ENCODE peak calls at places on chromosomes 16 and 17, in ten cellular contexts. E, B, D, Z, Q, Y, R, O, T and L are unnamed samples.

GRCh38 chr17:41325126-41325525 is 9.6 kb upstream of the KRTAP17-1 start:
- DNase-seq in T (no peak), D (no peak), O (no peak), Z (no peak), E (no peak), Y (no peak), Q (no peak), R (no peak), B (no peak), L (no peak)

GRCh38 chr16:50711862-50712567 is 18.6 kb downstream of the NOD2 start:
- DNase-seq in E (no peak), Y (no peak), D (peak), B (no peak), Z (no peak), T (peak), O (no peak), Q (no peak), R (no peak), L (no peak)

GRCh38 chr16:58057126-58057525 is 31.6 kb downstream of the MMP15 start:
- DNase-seq in E (no peak), Q (no peak), T (no peak), O (no peak), D (no peak), Z (no peak), R (no peak), Y (no peak), B (no peak), L (no peak)

GRCh38 chr16:20510323-20510722 is 59.0 kb downstream of the ACSM2A start:
- DNase-seq in D (no peak), E (no peak), Z (no peak), Y (no peak), B (no peak), Q (no peak), T (no peak), R (no peak), O (no peak), L (no peak)

GRCh38 chr17:17971431-17972125 is 622 bp downstream of the TOM1L2 start:
- DNase-seq in D (no peak), B (no peak), R (peak), Y (no peak), Z (peak), T (peak), E (no peak), Q (peak), O (no peak), L (peak)

GRCh38 chr17:14882131-14882530 is 383.0 kb downstream of the PMP22 start:
- DNase-seq in D (no peak), T (no peak), E (no peak), B (no peak), Y (no peak), Z (no peak), R (no peak), O (no peak), Q (no peak), L (no peak)

GRCh38 chr16:48535831-48536599 is 74.0 kb downstream of the N4BP1 start:
- DNase-seq in B (peak), Z (no peak), D (no peak), Q (peak), Y (no peak), T (peak), E (peak), O (no peak), R (peak), L (peak)

GRCh38 chr16:61858996-61859395 is 177.2 kb downstream of the CDH8 start:
- DNase-seq in Y (no peak), D (no peak), O (no peak), E (no peak), T (no peak), B (no peak), R (no peak), Q (no peak), Z (no peak), L (peak)

GRCh38 chr16:70253291-70254094 is 1.8 kb upstream of the EXOSC6 start:
- DNase-seq in E (peak), Q (no peak), D (peak), T (no peak), Z (peak), Y (peak), O (no peak), R (peak), B (peak), L (peak)

GRCh38 chr17:78204387-78205123 is 9.5 kb upstream of the BIRC5 start:
- DNase-seq in Q (no peak), B (no peak), E (no peak), D (no peak), Y (no peak), O (no peak), T (no peak), R (no peak), Z (no peak), L (no peak)

GRCh38 chr16:65372171-65372570 is 250.3 kb upstream of the CDH11 start:
- DNase-seq in Q (no peak), E (no peak), O (no peak), Y (no peak), Z (no peak), D (no peak), B (no peak), R (peak), T (no peak), L (no peak)

GRCh38 chr17:17535957-17536356 is 39.8 kb upstream of the RASD1 start:
- DNase-seq in Z (peak), O (no peak), T (peak), B (no peak), E (no peak), D (peak), R (no peak), Q (peak), Y (no peak), L (peak)

GRCh38 chr17:60577147-60577925 is 22.7 kb upstream of the PPM1D start:
- DNase-seq in B (peak), T (peak), D (no peak), Z (no peak), E (peak), Y (peak), O (no peak), R (peak), Q (peak), L (peak)
- TF ChIP-seq CTCF in B (peak), T (peak), D (peak), Z (peak), E (no peak), Y (peak), O (peak), R (no peak), Q (peak), L (peak)

DNA sequence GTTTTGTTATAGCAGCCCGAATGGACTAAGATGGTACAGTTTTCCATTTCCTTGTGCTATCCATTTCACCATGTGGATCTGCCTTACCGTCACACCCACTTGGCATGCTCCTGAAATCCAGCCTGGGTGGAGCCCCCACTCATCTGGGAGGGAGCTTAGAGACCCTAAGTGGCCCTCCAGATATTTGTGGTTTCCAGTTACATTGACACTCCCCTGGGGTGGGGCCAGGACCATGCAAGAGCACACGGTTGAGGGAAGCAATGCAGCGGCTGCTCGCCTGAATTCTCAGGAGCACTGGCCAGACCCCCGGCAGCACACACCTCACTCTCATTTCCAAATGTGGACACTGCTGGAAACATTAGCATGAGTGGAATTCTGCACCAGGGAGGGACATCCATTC is 231.1 kb downstream of the UTP18 start:
- DNase-seq in O (no peak), D (no peak), T (no peak), Z (no peak), E (no peak), Q (no peak), R (no peak), Y (no peak), B (no peak), L (no peak)
- H3K4me3 ChIP-seq in O (no peak), D (no peak), T (no peak), Z (no peak), E (no peak), Q (no peak), R (no peak), Y (no peak), B (no peak), L (no peak)

DNA sequence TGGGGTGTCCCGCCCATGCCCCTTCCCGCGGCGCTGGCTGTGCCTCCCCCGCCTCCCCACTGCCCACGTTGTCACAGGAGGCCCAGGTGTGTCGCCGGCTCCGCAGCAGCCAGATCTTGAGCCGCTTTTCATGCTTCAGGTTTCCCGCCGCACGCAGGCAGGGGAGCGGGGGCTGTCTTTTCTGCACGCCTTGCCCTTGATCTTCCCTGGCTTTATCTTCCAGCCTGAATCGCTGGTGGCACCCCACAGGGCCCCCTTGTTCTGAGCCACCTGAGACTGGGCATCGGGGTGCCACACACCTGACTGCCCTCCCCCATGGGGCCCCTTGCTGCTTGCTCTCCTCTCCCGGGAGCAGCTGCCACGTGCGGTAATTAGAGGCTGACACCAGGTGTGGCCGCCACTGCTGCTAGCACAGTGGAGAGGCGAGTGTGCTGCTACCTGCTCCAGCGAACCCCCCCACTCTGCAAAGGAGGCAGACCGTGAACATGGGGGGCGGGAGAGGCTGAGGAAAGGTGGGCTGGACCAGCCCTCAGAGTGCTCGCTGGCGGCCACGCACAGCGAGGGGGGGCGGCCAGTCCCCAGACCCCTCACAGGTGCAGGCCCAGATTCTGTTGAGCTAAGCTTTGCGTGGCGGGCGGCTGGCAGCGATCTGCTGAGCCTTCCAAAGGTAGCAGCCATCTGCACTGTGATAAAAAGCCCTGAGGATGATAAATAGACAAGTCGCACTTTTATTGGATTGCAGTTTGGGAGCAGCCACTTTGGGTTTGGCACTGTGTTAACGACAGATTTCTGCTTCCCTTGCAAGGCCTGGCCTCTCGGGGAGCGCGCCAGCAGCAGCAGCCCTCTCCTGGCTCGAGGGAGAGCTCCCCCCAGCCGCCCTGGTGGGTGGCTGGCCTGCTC is 168.0 kb upstream of the GSE1 start:
- DNase-seq in Y (peak), R (no peak), Q (no peak), O (no peak), D (peak), E (no peak), B (no peak), T (no peak), Z (no peak), L (no peak)
- TF ChIP-seq CTCF in Y (no peak), R (no peak), Q (no peak), O (no peak), D (no peak), E (no peak), B (no peak), T (no peak), Z (no peak), L (no peak)

GRCh38 chr16:77789085-77789611 is 784 bp downstream of the VAT1L start:
- DNase-seq in R (no peak), B (peak), D (no peak), Z (no peak), O (no peak), E (no peak), T (no peak), Y (no peak), Q (no peak), L (peak)
- H3K4me3 ChIP-seq in R (peak), B (peak), D (no peak), Z (peak), O (peak), E (peak), T (peak), Y (no peak), Q (peak), L (peak)

GRCh38 chr17:48470388-48471034 is 40.5 kb upstream of the SKAP1 start:
- DNase-seq in B (no peak), Q (no peak), T (no peak), D (no peak), E (peak), Y (no peak), Z (no peak), R (no peak), O (no peak), L (peak)
- TF ChIP-seq CTCF in B (peak), Q (no peak), T (no peak), D (no peak), E (no peak), Y (no peak), Z (no peak), R (no peak), O (no peak), L (no peak)

DNA sequence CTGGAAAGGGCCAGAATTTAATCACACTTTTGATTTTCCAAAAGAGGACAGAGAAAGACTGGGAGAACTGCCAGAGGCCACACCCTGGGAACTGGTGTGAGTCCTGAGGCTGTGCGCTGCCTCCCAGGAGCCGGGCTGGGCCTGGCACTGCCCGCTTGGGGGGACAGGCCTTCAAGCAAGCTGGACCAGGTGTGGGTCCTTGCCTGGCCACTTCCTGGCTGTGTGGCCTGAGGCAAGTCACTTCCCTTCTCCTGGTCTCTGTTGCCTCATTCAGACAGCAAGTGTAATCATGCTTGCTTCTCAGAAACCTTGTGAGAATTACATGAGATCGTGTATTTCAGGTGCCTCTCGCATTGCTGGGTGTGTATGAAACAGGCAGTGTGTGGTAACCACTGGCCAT is 143.0 kb downstream of the SNX29 start:
- DNase-seq in B (no peak), R (peak), D (no peak), Z (no peak), E (no peak), T (peak), O (no peak), Y (no peak), Q (no peak), L (peak)
- H3K4me3 ChIP-seq in B (no peak), R (no peak), D (no peak), Z (no peak), E (no peak), T (no peak), O (no peak), Y (no peak), Q (no peak), L (no peak)

GRCh38 chr16:6170022-6170421 is 1072.4 kb upstream of the EEF2KMT start:
- DNase-seq in D (no peak), Z (no peak), Y (no peak), R (no peak), B (no peak), Q (no peak), O (no peak), T (no peak), E (no peak), L (no peak)

GRCh38 chr16:6160871-6161270 is 1063.3 kb upstream of the EEF2KMT start:
- DNase-seq in E (no peak), Q (no peak), D (no peak), Y (no peak), B (no peak), Z (no peak), O (no peak), R (no peak), T (no peak), L (no peak)

GRCh38 chr16:6160303-6160702 is 1062.7 kb upstream of the EEF2KMT start:
- DNase-seq in D (no peak), Y (no peak), O (no peak), E (no peak), R (no peak), T (no peak), B (no peak), Z (no peak), Q (no peak), L (no peak)

GRCh38 chr16:6165330-6165984 is 1067.9 kb upstream of the EEF2KMT start:
- DNase-seq in E (no peak), B (no peak), D (no peak), O (no peak), Z (no peak), T (no peak), Y (no peak), R (no peak), Q (no peak), L (no peak)
- TF ChIP-seq CTCF in E (no peak), B (peak), D (no peak), O (no peak), Z (no peak), T (no peak), Y (no peak), R (no peak), Q (no peak), L (no peak)

GRCh38 chr17:39854909-39855308 is 9.2 kb downstream of the IKZF3 start:
- DNase-seq in D (no peak), E (no peak), Z (no peak), Q (no peak), R (no peak), Y (no peak), T (no peak), O (no peak), B (no peak), L (no peak)
- H3K4me3 ChIP-seq in D (no peak), E (no peak), Z (no peak), Q (no peak), R (no peak), Y (no peak), T (no peak), O (no peak), B (no peak), L (no peak)